ENCODE peak calls at places on chromosome 18, in six cellular contexts. L, T, D, F, B and R are unnamed samples.

GRCh38 chr18:7946724-7947377 is 379.7 kb downstream of the PTPRM start:
- DNase-seq in L (peak; percentile 42), T (peak; percentile 90), D (peak; percentile 60), F (peak; percentile 79), B (no peak), R (no peak)

GRCh38 chr18:76875390-76876330 is 53.3 kb downstream of the ZNF236 start:
- DNase-seq in L (peak; percentile 71), T (peak; percentile 57), D (peak; percentile 60), F (peak; percentile 11), B (peak; percentile 27), R (no peak)

GRCh38 chr18:66316708-66317107 is 287.2 kb downstream of the CDH19 start:
- DNase-seq in L (no peak), T (peak; percentile 0), D (no peak), F (no peak), B (no peak), R (no peak)

GRCh38 chr18:47799376-47799775 is 131.1 kb downstream of the SMAD2 start:
- DNase-seq in L (no peak), T (no peak), D (no peak), F (no peak), B (no peak), R (no peak)

GRCh38 chr18:54296017-54296416 is 26.7 kb downstream of the POLI start:
- DNase-seq in L (peak; percentile 49), T (peak; percentile 35), D (peak; percentile 21), F (peak; percentile 30), B (no peak), R (no peak)

GRCh38 chr18:80106482-80107051 is 2.5 kb upstream of the ADNP2 start:
- DNase-seq in L (no peak), T (peak; percentile 27), D (no peak), F (no peak), B (no peak), R (no peak)

GRCh38 chr18:77016936-77017335 is 115.6 kb downstream of the MBP start:
- DNase-seq in L (no peak), T (no peak), D (no peak), F (no peak), B (no peak), R (no peak)

GRCh38 chr18:55779711-55780590 is 192.0 kb upstream of the TCF4 start:
- DNase-seq in L (peak; percentile 63), T (peak; percentile 48), D (no peak), F (peak; percentile 46), B (peak; percentile 22), R (no peak)

GRCh38 chr18:21598726-21599584 is 1.5 kb downstream of the ESCO1 start:
- DNase-seq in L (no peak), T (peak; percentile 5), D (peak; percentile 22), F (no peak), B (peak; percentile 37), R (no peak)

GRCh38 chr18:36625386-36625785 is 203.4 kb downstream of the TPGS2 start:
- DNase-seq in L (no peak), T (no peak), D (no peak), F (no peak), B (no peak), R (no peak)

GRCh38 chr18:36623681-36624080 is 205.1 kb downstream of the TPGS2 start:
- DNase-seq in L (no peak), T (no peak), D (no peak), F (no peak), B (no peak), R (no peak)

GRCh38 chr18:36627616-36628015 is 201.2 kb downstream of the TPGS2 start:
- DNase-seq in L (no peak), T (peak; percentile 7), D (no peak), F (no peak), B (no peak), R (no peak)

GRCh38 chr18:36622610-36623009 is 206.2 kb downstream of the TPGS2 start:
- DNase-seq in L (peak; percentile 23), T (no peak), D (no peak), F (no peak), B (no peak), R (no peak)

GRCh38 chr18:36624451-36625167 is 204.2 kb downstream of the TPGS2 start:
- DNase-seq in L (peak; percentile 46), T (no peak), D (no peak), F (no peak), B (no peak), R (no peak)
- TF ChIP-seq CTCF in L (no peak), T (no peak), D (no peak), F (no peak), B (no peak), R (no peak)

DNA sequence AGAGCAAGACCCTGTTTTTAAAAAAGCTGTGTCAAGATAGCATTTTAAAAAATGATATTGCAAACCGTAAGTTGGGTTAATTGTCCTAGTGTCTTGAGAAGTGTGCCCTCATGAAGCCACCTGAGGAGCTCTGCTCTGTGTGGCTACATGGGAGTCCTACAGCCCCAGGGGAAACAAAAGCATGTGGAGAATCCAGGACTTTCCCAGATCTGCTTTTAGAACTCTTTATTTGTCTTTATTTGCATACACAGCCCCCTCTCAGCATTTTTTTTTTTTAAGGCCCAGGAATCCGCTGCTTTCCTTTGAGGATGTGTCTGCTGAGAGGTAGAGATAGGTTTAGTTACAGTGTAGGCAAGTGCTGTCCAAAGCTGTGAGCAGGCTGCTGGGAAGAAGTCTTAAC is 219.2 kb downstream of the FHOD3 start:
- DNase-seq in L (no peak), T (no peak), D (no peak), F (no peak), B (no peak), R (no peak)
- TF ChIP-seq CTCF in L (no peak), T (no peak), D (no peak), F (no peak), B (no peak), R (no peak)

GRCh38 chr18:74326238-74326637 is 10.6 kb downstream of the C18orf63 start:
- DNase-seq in L (no peak), T (no peak), D (no peak), F (no peak), B (no peak), R (no peak)
- TF ChIP-seq CTCF in L (no peak), T (no peak), D (no peak), F (no peak), B (no peak), R (no peak)

DNA sequence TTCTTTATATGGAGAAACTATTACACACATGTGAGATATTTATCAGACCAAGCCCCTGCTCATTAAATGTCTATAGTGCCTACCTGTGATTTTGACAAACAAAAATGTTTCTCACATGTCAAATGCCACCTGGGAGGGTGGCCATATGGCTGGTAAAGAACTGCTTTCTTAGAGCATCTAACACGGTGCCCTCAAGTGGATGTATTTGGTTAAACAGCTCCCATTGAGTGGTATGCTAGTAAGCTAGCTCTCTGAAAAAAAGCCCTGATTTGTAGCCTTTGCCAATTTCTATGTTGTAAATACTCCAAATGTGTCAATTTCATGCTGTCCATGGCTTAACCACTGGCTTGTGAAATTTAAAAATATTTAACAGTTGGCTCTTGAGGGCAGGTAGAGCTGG is 94.6 kb downstream of the PMAIP1 start:
- DNase-seq in L (peak; percentile 11), T (peak; percentile 22), D (peak; percentile 23), F (no peak), B (no peak), R (no peak)
- TF ChIP-seq CTCF in L (no peak), T (peak; percentile 18), D (no peak), F (peak; percentile 39), B (peak; percentile 40), R (no peak)

GRCh38 chr18:48819781-48820482 is 130.8 kb downstream of the SMAD7 start:
- DNase-seq in L (no peak), T (no peak), D (no peak), F (no peak), B (no peak), R (no peak)
- TF ChIP-seq CTCF in L (no peak), T (no peak), D (no peak), F (no peak), B (no peak), R (no peak)

DNA sequence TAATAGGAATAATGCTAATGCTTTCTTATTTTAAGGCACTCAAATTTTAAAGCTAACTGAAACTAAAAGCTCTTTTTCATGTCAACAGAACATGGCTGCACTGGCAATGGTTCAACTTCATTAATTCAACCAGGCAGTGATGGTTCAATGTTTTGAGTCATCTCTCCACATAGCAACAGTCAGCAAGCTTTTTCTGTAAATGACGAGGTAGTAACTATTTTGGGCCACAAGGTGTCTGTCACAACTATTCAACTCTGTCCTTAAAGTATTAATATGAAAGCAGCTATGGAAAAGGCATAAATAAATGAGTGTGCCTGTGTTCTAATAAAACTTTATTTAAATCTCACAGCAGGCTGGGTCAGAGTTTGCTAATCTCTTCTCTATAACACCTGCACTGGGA is 1425.6 kb upstream of the PIK3C3 start:
- DNase-seq in L (no peak), T (peak; percentile 46), D (peak; percentile 47), F (peak; percentile 35), B (no peak), R (no peak)
- TF ChIP-seq CTCF in L (peak; percentile 16), T (peak; percentile 20), D (peak; percentile 27), F (peak; percentile 17), B (no peak), R (no peak)

DNA sequence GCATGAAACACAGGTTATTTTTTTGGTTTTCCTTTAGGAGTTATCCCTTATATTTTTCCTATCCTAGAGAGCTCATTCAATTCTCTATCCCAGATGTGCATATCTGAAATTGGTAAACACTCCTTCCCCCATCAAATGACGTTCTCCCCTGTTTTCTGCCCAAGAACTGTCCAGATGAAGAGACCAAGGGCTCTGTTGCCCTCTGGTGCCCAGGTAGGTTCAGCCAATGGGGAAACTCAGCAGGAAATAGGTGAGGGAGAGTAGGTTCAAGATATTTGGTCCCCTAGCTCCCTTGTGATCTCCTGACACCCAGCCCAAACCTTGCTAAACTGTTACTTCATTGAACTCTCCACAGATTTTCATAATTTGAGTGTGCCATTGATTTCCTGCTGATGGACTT is 14.1 kb upstream of the INO80C start:
- DNase-seq in L (no peak), T (no peak), D (peak; percentile 27), F (no peak), B (no peak), R (no peak)
- TF ChIP-seq CTCF in L (no peak), T (no peak), D (no peak), F (no peak), B (peak; percentile 35), R (no peak)

GRCh38 chr18:32975166-32975441 is 202.3 kb upstream of the KLHL14 start:
- DNase-seq in L (no peak), T (no peak), D (no peak), F (no peak), B (no peak), R (no peak)
- TF ChIP-seq CTCF in L (no peak), T (no peak), D (no peak), F (no peak), B (no peak), R (no peak)